ENCODE peak calls at places on chromosome 7, in six cellular contexts. E is GM23338, S is PC-3, T is neural progenitor cell, G is K562, D is mammary epithelial cell. F is an unnamed sample.

GRCh38 chr7:134599371-134599770 is 47.3 kb upstream of the BPGM start:
- DNase-seq in T (no peak), D (no peak), S (no peak), E (peak; percentile 40), G (no peak), F (no peak)

GRCh38 chr7:44290250-44290616 is 35.2 kb downstream of the CAMK2B start:
- DNase-seq in E (no peak), S (no peak), G (no peak), T (no peak), D (no peak), F (no peak)

GRCh38 chr7:28745351-28745750 is 212.8 kb downstream of the TRIL start:
- DNase-seq in S (no peak), E (no peak), D (no peak), G (no peak), T (no peak), F (no peak)

GRCh38 chr7:43522406-43523156 is 60.3 kb upstream of the STK17A start:
- DNase-seq in S (peak; percentile 2), G (no peak), T (no peak), E (no peak), D (peak; percentile 98), F (no peak)

GRCh38 chr7:30584970-30585369 is 9.7 kb upstream of the GARS1 start:
- DNase-seq in G (no peak), E (peak; percentile 29), S (no peak), T (no peak), D (no peak), F (no peak)

GRCh38 chr7:128322040-128322643 is 21.6 kb downstream of the RBM28 start:
- DNase-seq in G (no peak), D (peak; percentile 37), S (peak; percentile 53), T (peak; percentile 34), E (peak; percentile 61), F (peak; percentile 43)

GRCh38 chr7:33590902-33591301 is 314.4 kb upstream of the BMPER start:
- DNase-seq in G (no peak), D (peak; percentile 16), E (no peak), S (peak; percentile 93), T (no peak), F (no peak)

GRCh38 chr7:70053421-70053820 is 455.1 kb downstream of the AUTS2 start:
- DNase-seq in G (no peak), T (no peak), S (no peak), D (no peak), E (no peak), F (no peak)

GRCh38 chr7:102331536-102332275 is 24.5 kb downstream of the SPDYE6 start:
- DNase-seq in T (no peak), G (no peak), E (peak; percentile 75), D (no peak), S (peak; percentile 30), F (no peak)

GRCh38 chr7:79984210-79984609 is 150.4 kb upstream of the GNAI1 start:
- DNase-seq in D (no peak), S (peak; percentile 37), G (no peak), E (no peak), T (no peak), F (no peak)

GRCh38 chr7:100865971-100866720 is 1.0 kb upstream of the TRIP6 start:
- DNase-seq in E (peak; percentile 27), T (no peak), G (no peak), S (peak; percentile 87), D (peak; percentile 69), F (no peak)

GRCh38 chr7:42978496-42978895 is 46.3 kb downstream of the MRPL32 start:
- DNase-seq in G (no peak), S (no peak), D (no peak), E (no peak), T (no peak), F (no peak)

GRCh38 chr7:142364551-142364950 is 106.7 kb upstream of the PRSS58 start:
- DNase-seq in D (peak; percentile 40), E (no peak), T (no peak), G (no peak), S (no peak), F (no peak)

GRCh38 chr7:137703291-137704010 is 143.3 kb downstream of the DGKI start:
- DNase-seq in E (no peak), T (no peak), G (no peak), S (no peak), D (no peak), F (no peak)

GRCh38 chr7:142300689-142301088 is 42.8 kb upstream of the PRSS58 start:
- DNase-seq in G (peak; percentile 61), D (no peak), T (peak; percentile 45), E (peak; percentile 90), S (peak; percentile 17), F (no peak)

GRCh38 chr7:66257481-66257880 is 52.3 kb downstream of the TPST1 start:
- DNase-seq in S (peak; percentile 55), T (no peak), E (no peak), D (peak; percentile 83), G (no peak), F (peak; percentile 12)

GRCh38 chr7:71308105-71308504 is 176.2 kb downstream of the GALNT17 start:
- DNase-seq in G (no peak), T (peak; percentile 39), D (no peak), E (no peak), S (no peak), F (no peak)

GRCh38 chr7:2726316-2727018 is 38.5 kb downstream of the AMZ1 start:
- DNase-seq in E (no peak), D (no peak), S (no peak), T (no peak), G (no peak), F (no peak)

GRCh38 chr7:22589641-22590141 is 89.7 kb upstream of the STEAP1B start:
- DNase-seq in E (peak; percentile 34), D (no peak), S (peak; percentile 79), G (no peak), T (peak; percentile 25), F (no peak)

GRCh38 chr7:29805031-29805430 is 1.3 kb upstream of the WIPF3 start:
- DNase-seq in G (no peak), E (no peak), T (no peak), S (no peak), D (no peak), F (no peak)

GRCh38 chr7:99843808-99844207 is 16.0 kb downstream of the CYP3A43 start:
- DNase-seq in G (no peak), E (no peak), D (no peak), T (no peak), S (no peak), F (no peak)

GRCh38 chr7:150631866-150632864 is at the start of gene GIMAP6:
- DNase-seq in E (no peak), G (no peak), T (no peak), S (no peak), D (no peak), F (no peak)

GRCh38 chr7:26964409-26964808 is 100.0 kb upstream of the SKAP2 start:
- DNase-seq in G (no peak), E (no peak), S (no peak), T (no peak), D (no peak), F (no peak)

GRCh38 chr7:79787623-79788022 is 334.2 kb upstream of the MAGI2 start:
- DNase-seq in T (no peak), E (no peak), G (no peak), S (no peak), D (no peak), F (no peak)

GRCh38 chr7:22399546-22399945 is 42.6 kb upstream of the RAPGEF5 start:
- DNase-seq in S (no peak), E (no peak), T (no peak), D (no peak), G (no peak), F (no peak)

GRCh38 chr7:4931932-4932331 is 27.1 kb downstream of the MMD2 start:
- DNase-seq in S (peak; percentile 12), G (no peak), D (peak; percentile 2), E (peak; percentile 72), T (peak; percentile 21), F (peak; percentile 60)

GRCh38 chr7:23475579-23475844 is 5.2 kb upstream of the IGF2BP3 start:
- DNase-seq in G (no peak), T (no peak), E (no peak), D (no peak), S (no peak), F (no peak)

GRCh38 chr7:4747746-4748145 is 27.7 kb upstream of the AP5Z1 start:
- DNase-seq in G (no peak), E (no peak), T (no peak), S (no peak), D (no peak), F (no peak)

DNA sequence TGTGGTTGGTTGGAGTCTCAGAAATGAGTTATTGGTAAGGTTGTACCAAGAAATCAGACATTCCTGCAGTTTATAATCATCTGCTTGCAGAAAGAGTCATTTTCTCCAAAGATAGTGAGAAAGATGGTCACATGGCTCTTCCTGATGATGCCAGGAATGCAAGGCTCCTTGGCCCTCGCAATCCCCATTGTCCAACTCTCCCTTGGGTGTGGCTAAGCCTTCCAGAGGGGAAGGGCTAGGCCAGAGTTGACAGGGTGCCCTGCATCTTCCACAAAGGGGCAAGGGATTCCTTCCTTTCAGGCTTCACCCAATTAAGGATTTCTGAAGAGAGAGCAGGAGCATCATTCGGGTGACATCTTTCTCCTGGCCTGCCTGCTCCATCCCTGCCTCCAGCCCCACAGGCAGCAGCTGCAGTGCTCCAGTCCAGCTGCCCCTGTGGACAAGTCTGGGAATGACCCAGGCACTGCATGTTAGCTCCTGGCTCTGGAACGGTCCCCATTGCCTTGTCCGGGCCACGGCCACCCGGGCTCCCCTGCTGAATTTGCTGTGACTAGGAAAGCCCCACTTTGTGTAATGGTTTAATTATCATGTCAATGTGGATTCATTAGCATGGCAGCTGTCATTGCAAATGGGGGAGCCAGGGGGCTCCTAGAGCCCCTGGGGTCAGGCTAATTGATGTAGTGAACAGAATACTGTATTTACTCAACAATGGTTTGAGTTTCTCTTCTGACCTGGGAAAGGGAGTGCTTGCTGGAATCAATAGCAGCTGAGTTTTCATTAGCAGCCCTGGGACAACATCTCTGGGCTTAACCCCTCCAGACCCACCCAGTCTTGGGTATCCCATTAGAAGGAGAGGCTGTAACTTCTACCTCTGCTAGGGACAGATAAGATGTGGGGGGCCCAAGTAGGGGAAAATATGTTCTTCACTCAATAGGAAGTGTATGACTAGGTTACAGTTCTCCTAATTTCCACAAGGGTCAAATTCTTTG is 112.6 kb upstream of the TBX20 start:
- DNase-seq in D (no peak), E (peak; percentile 71), T (peak; percentile 45), G (no peak), S (no peak), F (no peak)
- H3K27me3 ChIP-seq in D (no peaks in the 10 kb centered on the region), E (peaks cover 3% of the 10 kb centered on the region), T (no peaks in the 10 kb centered on the region), G (no peaks in the 10 kb centered on the region), S (peaks cover 7% of the 10 kb centered on the region), F (no peaks in the 10 kb centered on the region)

GRCh38 chr7:121385800-121386179 is 10.3 kb downstream of the FAM3C start:
- DNase-seq in T (no peak), G (no peak), E (no peak), D (peak; percentile 9), S (no peak), F (peak; percentile 72)
- TF ChIP-seq CTCF in T (no peak), G (no peak), E (no peak), D (no peak), S (no peak), F (no peak)

GRCh38 chr7:88311675-88312036 is 5.0 kb upstream of the STEAP4 start:
- DNase-seq in E (no peak), D (peak; percentile 11), G (no peak), T (no peak), S (no peak), F (no peak)
- H2AFZ ChIP-seq in E (no peak overlapping the region), D (no peak overlapping the region), G (no peak overlapping the region), T (no peak overlapping the region), S (no peak overlapping the region), F (no peak overlapping the region)

DNA sequence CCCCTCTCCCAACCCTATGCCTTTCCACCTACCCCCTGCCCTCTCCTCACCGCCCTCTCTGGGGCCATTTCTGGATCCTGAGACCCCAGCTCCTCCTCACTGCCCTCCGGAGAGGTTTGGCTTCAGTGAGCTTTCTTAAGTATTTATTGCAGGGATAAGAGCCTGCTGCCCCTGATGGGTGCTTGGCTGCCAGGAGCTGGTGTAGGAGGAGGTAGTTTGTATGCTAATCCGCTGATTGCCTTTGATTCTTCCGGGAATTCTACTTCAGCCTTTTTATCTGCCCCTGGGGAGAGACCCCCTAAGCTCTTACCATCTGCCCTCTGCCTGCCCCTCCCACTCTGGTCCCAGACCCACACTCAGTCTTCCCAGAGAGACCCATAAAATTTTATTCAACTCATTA is 263.5 kb upstream of the PODXL start:
- DNase-seq in E (no peak), D (no peak), G (no peak), T (peak; percentile 32), S (no peak), F (no peak)
- H3K27me3 ChIP-seq in E (no peaks in the 10 kb centered on the region), D (peaks cover 10% of the 10 kb centered on the region), G (peaks cover 4% of the 10 kb centered on the region), T (no peaks in the 10 kb centered on the region), S (peaks cover 59% of the 10 kb centered on the region), F (no peaks in the 10 kb centered on the region)

F was measured in MM.1S.